ENCODE peak calls at places on chromosomes 16 and 17, in four cellular contexts. One of them, this sample, is unnamed.

GRCh38 chr17:51372345-51373004 is 112.1 kb downstream of the UTP18 start:
- DNase-seq in GM12865: peak
- DNase-seq in smooth muscle cell of the brain vasculature: no peak
- DNase-seq in activated T-cell treated with anti-CD3 and anti-CD28 coated beads, Interleukin-2, amount 50 U/mL, for 4 hours: no peak
- DNase-seq in this sample: no peak

GRCh38 chr16:52265446-52265861 is 281.5 kb downstream of the TOX3 start:
- DNase-seq in GM12865: no peak
- DNase-seq in smooth muscle cell of the brain vasculature: no peak
- DNase-seq in activated T-cell treated with anti-CD3 and anti-CD28 coated beads, Interleukin-2, amount 50 U/mL, for 4 hours: no peak
- DNase-seq in this sample: no peak

GRCh38 chr17:82237746-82238561 is 9.1 kb downstream of the SLC16A3 start:
- DNase-seq in activated T-cell treated with anti-CD3 and anti-CD28 coated beads, Interleukin-2, amount 50 U/mL, for 4 hours: no peak
- DNase-seq in smooth muscle cell of the brain vasculature: no peak
- DNase-seq in GM12865: no peak
- DNase-seq in this sample: no peak

GRCh38 chr17:74566132-74566753 is 1.1 kb downstream of the CD300H start:
- DNase-seq in smooth muscle cell of the brain vasculature: no peak
- DNase-seq in GM12865: peak
- DNase-seq in activated T-cell treated with anti-CD3 and anti-CD28 coated beads, Interleukin-2, amount 50 U/mL, for 4 hours: no peak
- DNase-seq in this sample: peak

GRCh38 chr17:5821057-5821456 is 236.7 kb upstream of the NLRP1 start:
- DNase-seq in GM12865: peak
- DNase-seq in smooth muscle cell of the brain vasculature: no peak
- DNase-seq in activated T-cell treated with anti-CD3 and anti-CD28 coated beads, Interleukin-2, amount 50 U/mL, for 4 hours: no peak
- DNase-seq in this sample: peak

GRCh38 chr16:46839986-46840443 is 9.0 kb upstream of the C16orf87 start:
- DNase-seq in GM12865: no peak
- DNase-seq in activated T-cell treated with anti-CD3 and anti-CD28 coated beads, Interleukin-2, amount 50 U/mL, for 4 hours: no peak
- DNase-seq in smooth muscle cell of the brain vasculature: no peak
- DNase-seq in this sample: no peak

GRCh38 chr17:75430159-75430748 is 24.8 kb upstream of the GRB2 start:
- DNase-seq in GM12865: no peak
- DNase-seq in smooth muscle cell of the brain vasculature: peak
- DNase-seq in activated T-cell treated with anti-CD3 and anti-CD28 coated beads, Interleukin-2, amount 50 U/mL, for 4 hours: no peak
- DNase-seq in this sample: no peak

GRCh38 chr17:2867441-2868424 is 71.5 kb downstream of the RAP1GAP2 start:
- DNase-seq in smooth muscle cell of the brain vasculature: no peak
- DNase-seq in activated T-cell treated with anti-CD3 and anti-CD28 coated beads, Interleukin-2, amount 50 U/mL, for 4 hours: no peak
- DNase-seq in GM12865: peak
- DNase-seq in this sample: no peak

GRCh38 chr17:46771601-46772012 is 46.9 kb downstream of the WNT3 start:
- DNase-seq in smooth muscle cell of the brain vasculature: no peak
- DNase-seq in activated T-cell treated with anti-CD3 and anti-CD28 coated beads, Interleukin-2, amount 50 U/mL, for 4 hours: no peak
- DNase-seq in GM12865: no peak
- DNase-seq in this sample: no peak

GRCh38 chr17:49361129-49361901 is 735 bp downstream of the ZNF652 start:
- DNase-seq in activated T-cell treated with anti-CD3 and anti-CD28 coated beads, Interleukin-2, amount 50 U/mL, for 4 hours: peak
- DNase-seq in smooth muscle cell of the brain vasculature: no peak
- DNase-seq in GM12865: peak
- DNase-seq in this sample: no peak

GRCh38 chr16:63702981-63703590 is 1418.8 kb downstream of the CDH11 start:
- DNase-seq in activated T-cell treated with anti-CD3 and anti-CD28 coated beads, Interleukin-2, amount 50 U/mL, for 4 hours: no peak
- DNase-seq in GM12865: no peak
- DNase-seq in smooth muscle cell of the brain vasculature: no peak
- DNase-seq in this sample: no peak

GRCh38 chr17:28953444-28954118 is 2.3 kb upstream of the PHF12 start:
- DNase-seq in activated T-cell treated with anti-CD3 and anti-CD28 coated beads, Interleukin-2, amount 50 U/mL, for 4 hours: peak
- DNase-seq in GM12865: peak
- DNase-seq in smooth muscle cell of the brain vasculature: no peak
- DNase-seq in this sample: peak

GRCh38 chr17:12789075-12789975 is at the start of gene ARHGAP44:
- DNase-seq in smooth muscle cell of the brain vasculature: peak
- DNase-seq in activated T-cell treated with anti-CD3 and anti-CD28 coated beads, Interleukin-2, amount 50 U/mL, for 4 hours: no peak
- DNase-seq in GM12865: peak
- DNase-seq in this sample: no peak

GRCh38 chr17:62696726-62697490 is 69.4 kb downstream of the MRC2 start:
- DNase-seq in GM12865: no peak
- DNase-seq in activated T-cell treated with anti-CD3 and anti-CD28 coated beads, Interleukin-2, amount 50 U/mL, for 4 hours: no peak
- DNase-seq in smooth muscle cell of the brain vasculature: no peak
- DNase-seq in this sample: no peak

GRCh38 chr16:89687092-89687940 is 827 bp downstream of the CDK10 start:
- DNase-seq in smooth muscle cell of the brain vasculature: no peak
- DNase-seq in activated T-cell treated with anti-CD3 and anti-CD28 coated beads, Interleukin-2, amount 50 U/mL, for 4 hours: no peak
- DNase-seq in GM12865: peak
- DNase-seq in this sample: no peak

GRCh38 chr17:13421581-13421980 is 180.1 kb downstream of the HS3ST3A1 start:
- DNase-seq in smooth muscle cell of the brain vasculature: no peak
- DNase-seq in GM12865: no peak
- DNase-seq in activated T-cell treated with anti-CD3 and anti-CD28 coated beads, Interleukin-2, amount 50 U/mL, for 4 hours: no peak
- DNase-seq in this sample: no peak

GRCh38 chr16:61617214-61617783 is 418.9 kb downstream of the CDH8 start:
- DNase-seq in activated T-cell treated with anti-CD3 and anti-CD28 coated beads, Interleukin-2, amount 50 U/mL, for 4 hours: no peak
- DNase-seq in GM12865: no peak
- DNase-seq in smooth muscle cell of the brain vasculature: no peak
- DNase-seq in this sample: no peak

GRCh38 chr16:66899945-66900688 is 18.6 kb downstream of the CDH16 start:
- DNase-seq in activated T-cell treated with anti-CD3 and anti-CD28 coated beads, Interleukin-2, amount 50 U/mL, for 4 hours: no peak
- DNase-seq in GM12865: no peak
- DNase-seq in smooth muscle cell of the brain vasculature: no peak
- DNase-seq in this sample: no peak

GRCh38 chr17:35809855-35810461 is 674 bp downstream of the TAF15 start:
- DNase-seq in smooth muscle cell of the brain vasculature: no peak
- DNase-seq in activated T-cell treated with anti-CD3 and anti-CD28 coated beads, Interleukin-2, amount 50 U/mL, for 4 hours: no peak
- DNase-seq in GM12865: no peak
- DNase-seq in this sample: no peak

GRCh38 chr17:36614974-36615373 is 13.6 kb downstream of the MRM1 start:
- DNase-seq in activated T-cell treated with anti-CD3 and anti-CD28 coated beads, Interleukin-2, amount 50 U/mL, for 4 hours: no peak
- DNase-seq in GM12865: no peak
- DNase-seq in smooth muscle cell of the brain vasculature: no peak
- DNase-seq in this sample: no peak

GRCh38 chr17:82063424-82064415 is 1.9 kb downstream of the DUS1L start:
- DNase-seq in activated T-cell treated with anti-CD3 and anti-CD28 coated beads, Interleukin-2, amount 50 U/mL, for 4 hours: no peak
- DNase-seq in smooth muscle cell of the brain vasculature: no peak
- DNase-seq in GM12865: no peak
- DNase-seq in this sample: no peak

GRCh38 chr16:73171380-73171779 is 123.5 kb upstream of the ZFHX3 start:
- DNase-seq in smooth muscle cell of the brain vasculature: no peak
- DNase-seq in GM12865: no peak
- DNase-seq in activated T-cell treated with anti-CD3 and anti-CD28 coated beads, Interleukin-2, amount 50 U/mL, for 4 hours: no peak
- DNase-seq in this sample: no peak

GRCh38 chr16:9706217-9706616 is 476.0 kb downstream of the GRIN2A start:
- DNase-seq in smooth muscle cell of the brain vasculature: no peak
- DNase-seq in GM12865: no peak
- DNase-seq in activated T-cell treated with anti-CD3 and anti-CD28 coated beads, Interleukin-2, amount 50 U/mL, for 4 hours: no peak
- DNase-seq in this sample: no peak

GRCh38 chr16:76228546-76229146 is 48.6 kb upstream of the CNTNAP4 start:
- DNase-seq in GM12865: no peak
- DNase-seq in smooth muscle cell of the brain vasculature: no peak
- DNase-seq in activated T-cell treated with anti-CD3 and anti-CD28 coated beads, Interleukin-2, amount 50 U/mL, for 4 hours: no peak
- DNase-seq in this sample: no peak

GRCh38 chr17:4872786-4873185 is 26.6 kb upstream of the C17orf107 start:
- DNase-seq in activated T-cell treated with anti-CD3 and anti-CD28 coated beads, Interleukin-2, amount 50 U/mL, for 4 hours: no peak
- DNase-seq in GM12865: no peak
- DNase-seq in smooth muscle cell of the brain vasculature: no peak
- DNase-seq in this sample: no peak

GRCh38 chr17:44779211-44780025 is 20.6 kb downstream of the ADAM11 start:
- DNase-seq in GM12865: peak
- DNase-seq in smooth muscle cell of the brain vasculature: peak
- DNase-seq in activated T-cell treated with anti-CD3 and anti-CD28 coated beads, Interleukin-2, amount 50 U/mL, for 4 hours: peak
- DNase-seq in this sample: no peak

GRCh38 chr16:30914849-30915248 is 8.5 kb upstream of the FBXL19 start:
- DNase-seq in GM12865: no peak
- DNase-seq in smooth muscle cell of the brain vasculature: no peak
- DNase-seq in activated T-cell treated with anti-CD3 and anti-CD28 coated beads, Interleukin-2, amount 50 U/mL, for 4 hours: no peak
- DNase-seq in this sample: no peak

GRCh38 chr17:58492238-58493121 is 4.3 kb upstream of the HSF5 start:
- DNase-seq in GM12865: no peak
- DNase-seq in activated T-cell treated with anti-CD3 and anti-CD28 coated beads, Interleukin-2, amount 50 U/mL, for 4 hours: no peak
- DNase-seq in smooth muscle cell of the brain vasculature: no peak
- DNase-seq in this sample: no peak

GRCh38 chr16:89737341-89738071 is 16.2 kb downstream of the ZNF276 start:
- DNase-seq in activated T-cell treated with anti-CD3 and anti-CD28 coated beads, Interleukin-2, amount 50 U/mL, for 4 hours: no peak
- DNase-seq in smooth muscle cell of the brain vasculature: no peak
- DNase-seq in GM12865: no peak
- DNase-seq in this sample: no peak

GRCh38 chr16:13665876-13666275 is 254.1 kb upstream of the ERCC4 start:
- DNase-seq in smooth muscle cell of the brain vasculature: no peak
- DNase-seq in activated T-cell treated with anti-CD3 and anti-CD28 coated beads, Interleukin-2, amount 50 U/mL, for 4 hours: no peak
- DNase-seq in GM12865: no peak
- DNase-seq in this sample: no peak

GRCh38 chr16:67278773-67279295 is 498 bp upstream of the PLEKHG4 start:
- DNase-seq in smooth muscle cell of the brain vasculature: no peak
- DNase-seq in GM12865: peak
- DNase-seq in activated T-cell treated with anti-CD3 and anti-CD28 coated beads, Interleukin-2, amount 50 U/mL, for 4 hours: peak
- DNase-seq in this sample: no peak

GRCh38 chr17:61284174-61284573 is 115.5 kb upstream of the TBX2 start:
- DNase-seq in activated T-cell treated with anti-CD3 and anti-CD28 coated beads, Interleukin-2, amount 50 U/mL, for 4 hours: no peak
- DNase-seq in GM12865: no peak
- DNase-seq in smooth muscle cell of the brain vasculature: no peak
- DNase-seq in this sample: no peak

GRCh38 chr17:1629647-1630310 is 1.1 kb upstream of the SLC43A2 start:
- DNase-seq in activated T-cell treated with anti-CD3 and anti-CD28 coated beads, Interleukin-2, amount 50 U/mL, for 4 hours: peak
- DNase-seq in smooth muscle cell of the brain vasculature: no peak
- DNase-seq in GM12865: peak
- DNase-seq in this sample: no peak

GRCh38 chr16:66927918-66928649 is 2.7 kb upstream of the RRAD start:
- DNase-seq in GM12865: peak
- DNase-seq in smooth muscle cell of the brain vasculature: no peak
- DNase-seq in activated T-cell treated with anti-CD3 and anti-CD28 coated beads, Interleukin-2, amount 50 U/mL, for 4 hours: no peak
- DNase-seq in this sample: no peak

GRCh38 chr17:48869821-48870318 is 22.7 kb upstream of the ATP5MC1 start:
- DNase-seq in smooth muscle cell of the brain vasculature: no peak
- DNase-seq in activated T-cell treated with anti-CD3 and anti-CD28 coated beads, Interleukin-2, amount 50 U/mL, for 4 hours: no peak
- DNase-seq in GM12865: no peak
- DNase-seq in this sample: no peak

GRCh38 chr17:1899403-1900000 is 69.7 kb downstream of the RPA1 start:
- DNase-seq in smooth muscle cell of the brain vasculature: no peak
- DNase-seq in GM12865: no peak
- DNase-seq in activated T-cell treated with anti-CD3 and anti-CD28 coated beads, Interleukin-2, amount 50 U/mL, for 4 hours: no peak
- DNase-seq in this sample: no peak

This sample was measured in Panc1.